ENCODE peak calls at places on chromosome 4, in seven cellular contexts. W is Panc1; B is CD4-positive, CD25-positive, alpha-beta regulatory T cell; F is mucosa of descending colon; R is astrocyte of the spinal cord; I is IMR-90; V is WERI-Rb-1. X is an unnamed sample.

GRCh38 chr4:189294570-189294969 is 646.1 kb upstream of the FRG1 start:
- DNase-seq in W (no peak), B (no peak), F (no peak), R (no peak), I (no peak), V (no peak), X (no peak)

GRCh38 chr4:79788884-79789283 is 284.1 kb downstream of the ANTXR2 start:
- DNase-seq in W (no peak), B (no peak), F (no peak), R (no peak), I (no peak), V (no peak), X (no peak)

GRCh38 chr4:37434469-37434868 is 189.9 kb downstream of the NWD2 start:
- DNase-seq in W (no peak), B (no peak), F (no peak), R (no peak), I (peak), V (no peak), X (peak)

GRCh38 chr4:101282076-101282844 is 65.1 kb downstream of the PPP3CA start:
- DNase-seq in W (no peak), B (no peak), F (no peak), R (no peak), I (no peak), V (no peak), X (no peak)

GRCh38 chr4:38765391-38765790 is 17.4 kb downstream of the TLR10 start:
- DNase-seq in W (no peak), B (no peak), F (no peak), R (peak), I (peak), V (no peak), X (peak)

GRCh38 chr4:118313098-118313497 is 39.7 kb downstream of the PRSS12 start:
- DNase-seq in W (no peak), B (no peak), F (no peak), R (no peak), I (peak), V (no peak), X (no peak)

GRCh38 chr4:92215471-92215870 is 88.3 kb upstream of the GRID2 start:
- DNase-seq in W (no peak), B (no peak), F (no peak), R (no peak), I (no peak), V (peak), X (no peak)

GRCh38 chr4:67366341-67366861 is 178.9 kb downstream of the CENPC start:
- DNase-seq in W (no peak), B (no peak), F (no peak), R (peak), I (no peak), V (peak), X (peak)

GRCh38 chr4:168421671-168422070 is 58.6 kb downstream of the DDX60L start:
- DNase-seq in W (no peak), B (no peak), F (no peak), R (peak), I (peak), V (no peak), X (peak)

GRCh38 chr4:31088600-31089230 is 368.5 kb downstream of the PCDH7 start:
- DNase-seq in W (no peak), B (no peak), F (no peak), R (peak), I (peak), V (no peak), X (peak)

GRCh38 chr4:169253904-169254303 is 16.9 kb downstream of the SH3RF1 start:
- DNase-seq in W (no peak), B (no peak), F (no peak), R (peak), I (peak), V (no peak), X (peak)

GRCh38 chr4:116357758-116358157 is 727.6 kb downstream of the TRAM1L1 start:
- DNase-seq in W (no peak), B (no peak), F (peak), R (peak), I (no peak), V (no peak), X (peak)

GRCh38 chr4:74886490-74886889 is 46.4 kb upstream of the PARM1 start:
- DNase-seq in W (no peak), B (no peak), F (no peak), R (peak), I (peak), V (peak), X (peak)

GRCh38 chr4:158094413-158095110 is 78.3 kb downstream of the GASK1B start:
- DNase-seq in W (peak), B (no peak), F (no peak), R (peak), I (peak), V (no peak), X (peak)

GRCh38 chr4:26299254-26299882 is 21.4 kb upstream of the RBPJ start:
- DNase-seq in W (no peak), B (no peak), F (no peak), R (no peak), I (no peak), V (no peak), X (no peak)

GRCh38 chr4:54090804-54091623 is 8.9 kb upstream of the GSX2 start:
- DNase-seq in W (no peak), B (no peak), F (peak), R (no peak), I (peak), V (no peak), X (no peak)

GRCh38 chr4:28600958-28601357 is 1740.3 kb downstream of the STIM2 start:
- DNase-seq in W (no peak), B (no peak), F (no peak), R (no peak), I (no peak), V (no peak), X (no peak)

GRCh38 chr4:149997881-149998421 is 80.3 kb upstream of the DCLK2 start:
- DNase-seq in W (peak), B (no peak), F (peak), R (peak), I (peak), V (no peak), X (no peak)

GRCh38 chr4:37762294-37763163 is 64.0 kb upstream of the PGM2 start:
- DNase-seq in W (no peak), B (no peak), F (peak), R (no peak), I (peak), V (no peak), X (peak)

GRCh38 chr4:7150083-7150635 is 42.2 kb upstream of the SORCS2 start:
- DNase-seq in W (no peak), B (no peak), F (no peak), R (peak), I (no peak), V (no peak), X (no peak)

GRCh38 chr4:151933122-151933827 is 172.5 kb upstream of the GATB start:
- DNase-seq in W (no peak), B (no peak), F (no peak), R (no peak), I (no peak), V (peak), X (no peak)

GRCh38 chr4:87974856-87975462 is 555 bp upstream of the SPP1 start:
- DNase-seq in W (no peak), B (no peak), F (no peak), R (no peak), I (peak), V (no peak), X (no peak)

GRCh38 chr4:1856920-1857699 is 1.2 kb upstream of the LETM1 start:
- DNase-seq in W (no peak), B (no peak), F (peak), R (no peak), I (no peak), V (peak), X (peak)

GRCh38 chr4:173051697-173052096 is 116.9 kb upstream of the GALNT7 start:
- DNase-seq in W (no peak), B (no peak), F (no peak), R (peak), I (peak), V (no peak), X (peak)

GRCh38 chr4:22463179-22463578 is 52.7 kb downstream of the ADGRA3 start:
- DNase-seq in W (no peak), B (no peak), F (no peak), R (no peak), I (no peak), V (peak), X (no peak)

GRCh38 chr4:128517739-128518510 is 230.3 kb upstream of the PGRMC2 start:
- DNase-seq in W (peak), B (no peak), F (peak), R (peak), I (peak), V (no peak), X (peak)

GRCh38 chr4:26081795-26082498 is 167.9 kb downstream of the SMIM20 start:
- DNase-seq in W (no peak), B (peak), F (peak), R (peak), I (peak), V (no peak), X (peak)

DNA sequence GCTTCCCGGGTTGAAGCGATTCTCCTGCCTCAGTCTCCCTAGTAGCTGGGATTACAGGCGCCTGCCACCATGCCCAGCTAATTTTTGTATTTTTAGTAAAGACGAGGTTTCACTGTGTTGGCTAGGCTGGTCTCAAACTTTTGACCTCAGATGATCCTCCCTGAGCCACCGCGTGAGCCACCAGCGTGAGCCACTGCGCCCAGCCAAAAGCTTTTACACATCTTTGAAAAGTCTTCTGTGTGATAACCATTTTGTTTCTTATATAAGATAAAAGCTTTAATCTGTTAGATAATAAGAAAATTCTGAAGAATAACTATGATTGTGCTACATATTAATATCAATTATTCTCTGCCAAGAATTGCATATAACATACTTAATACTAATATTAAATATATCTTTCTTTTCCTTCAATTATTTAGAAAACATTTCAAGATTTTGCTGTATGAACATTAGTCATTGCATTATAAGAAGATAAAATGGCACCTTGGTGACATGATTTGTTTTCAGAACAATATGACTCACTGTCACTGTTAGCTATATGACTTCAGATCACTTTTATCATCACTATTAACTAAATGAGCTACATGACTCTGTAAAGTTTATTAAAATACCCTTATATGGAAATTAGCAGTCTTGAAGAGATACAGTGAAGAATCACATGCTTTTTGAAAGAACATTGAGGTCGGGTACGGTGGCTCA is 33.4 kb downstream of the RUFY3 start:
- DNase-seq in W (no peak), B (no peak), F (no peak), R (no peak), I (no peak), V (no peak), X (no peak)
- H3K4me3 ChIP-seq in W (no peak), B (no peak), F (no peak), R (no peak), I (no peak), V (no peak), X (no peak)

DNA sequence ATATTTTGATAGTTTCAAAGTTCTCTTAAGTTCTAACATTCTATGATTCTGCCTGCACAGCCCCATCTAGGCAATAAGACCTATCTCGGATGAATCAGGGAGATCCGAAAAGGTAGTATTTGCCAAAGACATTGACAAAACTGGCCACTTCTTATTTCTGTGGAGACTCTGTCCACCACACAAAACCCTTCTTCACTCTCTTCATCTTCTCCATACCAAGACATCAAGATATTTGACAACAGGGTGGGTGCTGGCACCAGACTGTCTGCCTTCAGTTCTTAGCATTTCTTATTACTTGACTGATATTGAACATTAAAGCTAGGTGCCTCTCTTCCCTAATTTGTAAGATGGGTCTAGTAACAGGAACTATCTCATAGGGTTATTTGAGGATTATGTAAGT is 1.8 kb upstream of the UNC5C start:
- DNase-seq in W (no peak), B (no peak), F (no peak), R (no peak), I (no peak), V (no peak), X (no peak)
- H3K4me3 ChIP-seq in W (peak), B (no peak), F (no peak), R (no peak), I (no peak), V (no peak), X (no peak)

GRCh38 chr4:76898949-76899640 is 1.2 kb upstream of the SOWAHB start:
- DNase-seq in W (no peak), B (no peak), F (no peak), R (no peak), I (no peak), V (no peak), X (no peak)
- H3K4me3 ChIP-seq in W (peak), B (no peak), F (no peak), R (no peak), I (no peak), V (no peak), X (no peak)

GRCh38 chr4:55321707-55322264 is 24.3 kb upstream of the SRD5A3 start:
- DNase-seq in W (peak), B (peak), F (peak), R (peak), I (peak), V (peak), X (peak)

GRCh38 chr4:55318135-55318534 is 27.9 kb upstream of the SRD5A3 start:
- DNase-seq in W (no peak), B (no peak), F (no peak), R (peak), I (no peak), V (no peak), X (peak)

GRCh38 chr4:55323375-55323774 is 22.7 kb upstream of the SRD5A3 start:
- DNase-seq in W (no peak), B (no peak), F (no peak), R (no peak), I (no peak), V (no peak), X (no peak)

DNA sequence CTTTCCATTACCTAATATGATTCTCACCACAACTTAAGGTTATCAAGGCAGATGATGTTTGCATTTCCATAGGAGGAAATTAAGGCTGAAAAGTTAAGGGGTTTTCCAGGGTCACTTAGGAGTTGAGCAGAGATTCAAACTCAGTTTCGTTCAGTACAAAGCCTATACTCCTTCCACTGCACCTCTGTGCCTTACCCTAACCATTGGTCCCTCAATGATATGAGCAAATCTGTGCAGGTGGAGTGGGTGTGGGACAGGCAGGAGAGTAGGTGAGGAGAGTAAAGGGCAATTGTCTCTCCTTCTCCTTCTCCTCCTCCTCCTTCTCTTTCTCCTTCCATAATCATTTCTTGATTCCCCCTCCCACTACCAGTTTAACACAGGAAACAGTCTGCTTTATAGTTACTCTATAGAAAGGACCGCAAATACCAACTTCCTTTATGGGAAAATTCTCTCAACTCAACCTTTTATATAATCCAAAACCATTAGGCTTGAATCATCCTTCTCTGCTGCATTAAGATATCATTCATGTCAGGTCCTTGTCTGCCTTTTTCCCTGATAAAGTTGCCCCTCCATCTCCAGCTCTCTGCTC is 27.4 kb upstream of the SRD5A3 start:
- DNase-seq in W (no peak), B (no peak), F (no peak), R (no peak), I (no peak), V (no peak), X (no peak)
- H3K4me3 ChIP-seq in W (no peak), B (no peak), F (no peak), R (no peak), I (no peak), V (no peak), X (no peak)

GRCh38 chr4:137393043-137393442 is 139.3 kb downstream of the PCDH18 start:
- DNase-seq in W (no peak), B (no peak), F (no peak), R (peak), I (no peak), V (peak), X (peak)

GRCh38 chr4:137394000-137394399 is 138.3 kb downstream of the PCDH18 start:
- DNase-seq in W (no peak), B (no peak), F (no peak), R (peak), I (no peak), V (no peak), X (peak)

GRCh38 chr4:137387924-137388323 is 144.4 kb downstream of the PCDH18 start:
- DNase-seq in W (no peak), B (no peak), F (no peak), R (peak), I (peak), V (no peak), X (peak)

GRCh38 chr4:137390707-137391106 is 141.6 kb downstream of the PCDH18 start:
- DNase-seq in W (no peak), B (no peak), F (no peak), R (peak), I (peak), V (no peak), X (peak)

DNA sequence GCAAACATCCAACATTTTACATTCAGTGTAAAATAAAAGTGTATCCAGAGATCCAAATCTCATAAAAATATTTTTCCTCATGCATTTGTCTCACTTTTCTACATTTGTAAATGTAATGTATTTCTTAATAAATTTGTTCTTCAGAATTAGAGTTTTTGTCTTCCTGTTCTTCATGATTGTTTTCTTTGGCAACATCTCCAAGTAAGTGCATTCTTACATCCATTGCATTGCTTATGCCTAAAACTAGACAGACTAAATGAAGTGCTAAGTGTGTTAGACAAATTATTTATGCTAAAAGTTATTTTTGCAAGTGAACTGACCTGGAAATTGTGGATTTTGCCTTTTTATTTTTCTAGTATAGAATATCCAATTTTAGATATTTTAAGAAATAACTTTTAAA is 142.2 kb downstream of the PCDH18 start:
- DNase-seq in W (no peak), B (no peak), F (no peak), R (peak), I (peak), V (no peak), X (peak)
- H3K4me3 ChIP-seq in W (no peak), B (no peak), F (no peak), R (no peak), I (no peak), V (no peak), X (no peak)

GRCh38 chr4:140082399-140082758 is 71.6 kb downstream of the MAML3 start:
- DNase-seq in W (no peak), B (no peak), F (no peak), R (no peak), I (no peak), V (no peak), X (no peak)
- H3K4me3 ChIP-seq in W (peak), B (no peak), F (no peak), R (no peak), I (no peak), V (no peak), X (no peak)

DNA sequence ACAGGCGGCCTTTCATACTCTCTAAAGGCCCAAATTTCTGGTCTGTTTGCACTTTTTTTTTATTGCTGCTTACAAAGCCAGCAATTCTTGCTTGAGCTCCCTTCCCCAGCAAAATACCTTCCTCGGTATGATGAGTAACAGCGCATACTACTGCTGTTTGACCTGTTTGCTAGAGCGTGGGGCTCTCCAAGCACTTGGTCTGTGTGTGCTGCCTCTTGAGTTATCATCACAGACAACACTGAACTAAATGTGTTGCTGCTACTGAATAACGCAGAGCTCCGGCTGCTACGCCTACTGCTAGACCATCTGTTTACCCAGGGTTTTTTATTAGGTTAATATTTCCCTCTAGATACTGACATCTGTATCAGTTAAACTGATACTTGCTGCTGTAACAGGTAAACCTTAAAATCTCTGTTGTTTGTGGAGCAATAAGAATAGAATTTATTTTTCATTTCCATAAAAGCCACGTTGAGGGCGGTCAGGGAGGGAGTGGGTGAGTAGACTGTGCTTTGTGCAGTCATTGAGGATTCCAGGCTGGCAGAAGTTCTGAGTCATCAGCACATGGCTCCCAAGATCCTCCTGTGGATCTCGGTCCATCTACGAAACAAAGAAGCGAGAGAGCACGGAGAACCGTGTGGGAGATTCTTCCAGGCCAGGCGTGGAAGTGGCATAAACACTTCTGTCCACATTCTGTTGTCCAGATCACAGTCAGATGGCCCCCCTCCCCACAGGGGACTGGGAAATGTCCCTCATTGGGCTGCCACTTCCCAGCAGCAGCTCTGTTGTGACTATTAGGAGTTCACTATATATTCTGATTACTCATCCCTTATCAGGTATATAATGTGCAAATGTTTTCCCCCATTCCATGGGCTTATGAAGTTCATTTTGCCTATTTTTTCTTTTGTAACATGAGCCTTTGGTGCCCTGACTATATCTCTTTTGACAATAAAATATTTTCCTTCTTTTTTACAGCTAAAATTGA is 14.0 kb downstream of the GRK4 start:
- DNase-seq in W (no peak), B (no peak), F (no peak), R (peak), I (peak), V (no peak), X (peak)
- H3K4me3 ChIP-seq in W (no peak), B (no peak), F (no peak), R (no peak), I (no peak), V (no peak), X (no peak)

GRCh38 chr4:170497729-170498128 is 408.0 kb upstream of the AADAT start:
- DNase-seq in W (no peak), B (no peak), F (no peak), R (no peak), I (no peak), V (no peak), X (no peak)

GRCh38 chr4:170491981-170492380 is 402.2 kb upstream of the AADAT start:
- DNase-seq in W (no peak), B (no peak), F (no peak), R (no peak), I (no peak), V (no peak), X (no peak)

GRCh38 chr4:170497105-170497504 is 407.3 kb upstream of the AADAT start:
- DNase-seq in W (peak), B (no peak), F (no peak), R (no peak), I (no peak), V (peak), X (no peak)
- H3K4me3 ChIP-seq in W (peak), B (no peak), F (no peak), R (no peak), I (no peak), V (no peak), X (peak)

GRCh38 chr4:11428701-11429571 is at the start of gene HS3ST1:
- DNase-seq in W (peak), B (peak), F (peak), R (peak), I (peak), V (peak), X (peak)
- H3K4me3 ChIP-seq in W (peak), B (peak), F (peak), R (peak), I (peak), V (peak), X (peak)

X was measured in cardiac fibroblast.